ENCODE peak calls at places on chromosomes 11 and 22, in ten cellular contexts. W, E, Y, D, K, L, A, G, J and Z are unnamed samples.
A peak's percentile ranks its signal among the peaks of the same experiment; 100 is the strongest.

GRCh38 chr22:40007826-40008710 is 13.3 kb downstream of the FAM83F start:
- DNase-seq in L (no peak), G (no peak), A (no peak), E (no peak), W (no peak), K (no peak), J (no peak), Y (no peak), D (no peak), Z (no peak)

GRCh38 chr22:44520695-44521094 is 22.7 kb upstream of the RTL6 start:
- DNase-seq in J (no peak), E (no peak), K (no peak), D (no peak), G (no peak), Y (no peak), L (no peak), A (no peak), W (no peak), Z (no peak)

GRCh38 chr11:33701831-33702230 is 1.2 kb upstream of the C11orf91 start:
- DNase-seq in E (peak; percentile 84), J (no peak), K (no peak), W (no peak), D (no peak), L (no peak), A (no peak), G (peak; percentile 39), Y (peak; percentile 78), Z (peak; percentile 57)

GRCh38 chr11:84886344-84886743 is 740.8 kb downstream of the DLG2 start:
- DNase-seq in A (no peak), E (peak; percentile 23), G (no peak), J (no peak), K (no peak), D (no peak), W (no peak), L (no peak), Y (peak; percentile 13), Z (no peak)

GRCh38 chr11:2742611-2743426 is 43.0 kb upstream of the KCNQ1OT1 start:
- DNase-seq in Y (no peak), E (no peak), A (peak; percentile 45), G (no peak), W (no peak), L (peak; percentile 12), D (no peak), J (no peak), K (peak; percentile 54), Z (no peak)

GRCh38 chr11:36512016-36512415 is 1.9 kb upstream of the TRAF6 start:
- DNase-seq in Y (no peak), J (no peak), L (no peak), A (no peak), K (no peak), W (no peak), G (no peak), E (peak; percentile 33), D (no peak), Z (no peak)

GRCh38 chr11:126082251-126083109 is 19.8 kb upstream of the CDON start:
- DNase-seq in W (no peak), K (no peak), J (peak; percentile 66), A (no peak), G (no peak), L (no peak), Y (no peak), D (no peak), E (no peak), Z (no peak)

GRCh38 chr11:75733346-75734107 is 15.9 kb downstream of the MOGAT2 start:
- DNase-seq in D (no peak), E (no peak), G (no peak), A (no peak), J (no peak), K (peak; percentile 74), Y (no peak), W (no peak), L (peak; percentile 38), Z (no peak)

DNA sequence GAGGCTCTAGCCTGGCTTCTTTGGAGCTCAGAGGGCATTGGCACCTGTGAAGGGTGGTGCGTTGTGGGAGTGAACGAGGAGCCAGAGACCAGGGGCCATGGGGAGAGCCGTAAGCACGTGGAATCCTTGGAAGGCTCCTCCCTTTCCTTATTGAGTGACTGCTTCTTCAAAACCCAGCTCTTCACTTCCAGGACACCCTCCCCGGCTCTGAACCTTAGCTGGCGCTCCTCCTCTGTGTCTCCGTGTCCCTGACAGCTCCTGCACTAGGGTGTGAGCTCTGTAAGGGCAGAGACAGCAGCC is 26.3 kb downstream of the POLR3H start:
- DNase-seq in E (no peak), A (no peak), D (no peak), L (no peak), J (no peak), K (no peak), W (no peak), G (no peak), Y (no peak), Z (no peak)
- TF ChIP-seq CTCF in E (no peak), A (no peak), D (peak; percentile 6), L (no peak), J (peak; percentile 4), K (no peak), W (no peak), G (no peak), Y (no peak), Z (peak; percentile 31)

GRCh38 chr22:20656902-20657836 is 116.7 kb upstream of the SERPIND1 start:
- DNase-seq in G (no peak), D (no peak), L (no peak), K (no peak), W (no peak), Y (no peak), E (peak; percentile 5), A (no peak), J (peak; percentile 26), Z (no peak)
- TF ChIP-seq CTCF in G (no peak), D (no peak), L (no peak), K (no peak), W (no peak), Y (no peak), E (no peak), A (no peak), J (no peak), Z (no peak)

GRCh38 chr22:48491451-48491941 is 1336.2 kb downstream of the BRD1 start:
- DNase-seq in D (no peak), J (peak; percentile 49), E (no peak), A (peak; percentile 40), G (no peak), L (peak; percentile 19), W (no peak), Y (no peak), K (peak; percentile 58), Z (no peak)

GRCh38 chr22:48488611-48489456 is 1338.8 kb downstream of the BRD1 start:
- DNase-seq in J (peak; percentile 63), Y (no peak), D (peak; percentile 37), G (no peak), E (no peak), A (no peak), W (peak; percentile 34), K (peak; percentile 65), L (peak; percentile 5), Z (no peak)

GRCh38 chr22:48488149-48488551 is 1339.5 kb downstream of the BRD1 start:
- DNase-seq in E (no peak), A (no peak), L (no peak), K (no peak), W (no peak), D (no peak), G (no peak), J (peak; percentile 34), Y (no peak), Z (no peak)

GRCh38 chr22:48490513-48491411 is 1336.9 kb downstream of the BRD1 start:
- DNase-seq in K (peak; percentile 63), E (no peak), A (peak; percentile 46), Y (no peak), L (peak; percentile 12), J (peak; percentile 34), G (no peak), W (no peak), D (no peak), Z (no peak)

DNA sequence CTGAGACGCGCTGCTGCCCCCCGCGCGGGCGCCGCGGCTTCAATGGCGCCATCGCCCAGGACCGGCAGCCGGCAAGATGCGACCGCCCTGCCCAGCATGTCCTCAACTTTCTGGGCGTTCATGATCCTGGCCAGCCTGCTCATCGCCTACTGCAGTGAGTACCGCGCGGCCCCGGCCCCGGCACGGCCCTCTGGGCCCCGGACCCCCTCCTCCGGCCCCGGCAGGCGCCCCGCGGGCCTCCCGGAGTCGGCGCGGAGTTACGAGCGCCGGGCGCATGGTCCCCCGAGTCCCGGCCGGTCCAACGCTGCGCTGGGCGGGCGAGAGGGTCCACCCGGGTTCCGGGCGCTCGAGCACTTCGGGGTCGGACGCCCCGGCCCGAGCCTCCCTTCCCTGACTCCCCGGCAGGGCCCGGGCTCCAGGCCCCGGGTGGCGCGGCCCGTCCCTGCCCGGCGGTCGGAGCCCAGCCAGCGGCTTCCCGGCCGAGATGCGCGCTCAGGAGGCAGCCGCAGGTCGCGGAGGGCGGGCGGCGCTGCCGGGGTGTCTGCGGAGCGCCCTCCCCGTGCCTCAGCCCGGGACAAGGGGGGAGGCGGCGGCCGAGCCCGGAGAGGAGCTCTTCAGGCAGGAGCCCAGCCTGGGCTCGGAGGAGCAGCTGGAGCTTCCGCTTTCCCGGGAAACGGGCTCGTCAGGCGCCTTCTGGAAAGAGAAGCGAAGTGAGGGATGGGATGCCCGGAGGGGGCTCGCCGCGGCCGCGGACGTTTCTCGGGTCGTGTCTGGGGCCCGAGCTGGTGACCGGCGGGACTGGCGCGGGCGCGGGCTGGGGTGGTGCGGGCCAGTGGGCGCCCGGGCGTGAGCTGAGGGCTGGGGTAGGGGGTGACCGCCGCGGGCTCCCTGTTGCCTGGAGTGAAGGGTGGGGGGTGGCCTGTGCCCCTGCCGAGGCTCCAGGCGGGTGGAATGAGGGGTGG is 1337.8 kb downstream of the BRD1 start:
- DNase-seq in J (peak; percentile 30), A (peak; percentile 56), D (peak; percentile 29), Y (no peak), E (no peak), W (peak; percentile 24), G (no peak), L (peak; percentile 12), K (peak; percentile 69), Z (no peak)
- TF ChIP-seq CTCF in J (no peak), A (no peak), D (no peak), Y (no peak), E (no peak), W (no peak), G (no peak), L (no peak), K (no peak), Z (no peak)

GRCh38 chr22:30801695-30802094 is 107.0 kb downstream of the OSBP2 start:
- DNase-seq in L (no peak), K (no peak), D (no peak), W (no peak), G (no peak), J (no peak), E (no peak), Y (no peak), A (no peak), Z (no peak)

GRCh38 chr22:30804626-30805025 is 110.0 kb downstream of the OSBP2 start:
- DNase-seq in Y (no peak), L (no peak), D (no peak), W (no peak), K (no peak), G (no peak), A (no peak), E (no peak), J (no peak), Z (no peak)

GRCh38 chr22:30806391-30806861 is 111.8 kb downstream of the OSBP2 start:
- DNase-seq in J (peak; percentile 76), A (no peak), E (peak; percentile 52), Y (no peak), L (no peak), G (no peak), D (no peak), W (peak; percentile 54), K (no peak), Z (peak; percentile 46)

GRCh38 chr22:30803679-30804078 is 109.0 kb downstream of the OSBP2 start:
- DNase-seq in K (no peak), G (no peak), D (no peak), Y (no peak), A (no peak), W (no peak), L (no peak), E (no peak), J (no peak), Z (no peak)

GRCh38 chr22:30802202-30803166 is 107.8 kb downstream of the OSBP2 start:
- DNase-seq in Y (peak; percentile 78), W (peak; percentile 95), D (peak; percentile 82), G (peak; percentile 93), A (peak; percentile 90), E (peak; percentile 94), J (peak; percentile 94), L (peak; percentile 87), K (peak; percentile 93), Z (peak; percentile 95)
- TF ChIP-seq CTCF in Y (peak; percentile 6), W (peak; percentile 19), D (peak; percentile 58), G (peak; percentile 31), A (no peak), E (no peak), J (peak; percentile 39), L (no peak), K (peak; percentile 34), Z (no peak)